ENCODE peak calls at places on chromosomes 11 and 22, in six cellular contexts. One of them, this sample, is unnamed.
A peak's percentile ranks its signal among the peaks of the same experiment; 100 is the strongest.

GRCh38 chr22:21015051-21016006 is at the start of gene P2RX6:
- DNase-seq in SK-N-SH: peak; percentile 49
- DNase-seq in HL-60: no peak
- DNase-seq in GM12878: no peak
- DNase-seq in K562: peak; percentile 81
- DNase-seq in HepG2: no peak
- DNase-seq in this sample: no peak

GRCh38 chr11:65576232-65576866 is 496 bp downstream of the EHBP1L1 start:
- DNase-seq in HL-60: no peak
- DNase-seq in SK-N-SH: no peak
- DNase-seq in HepG2: no peak
- DNase-seq in K562: no peak
- DNase-seq in GM12878: no peak
- DNase-seq in this sample: no peak

GRCh38 chr11:1531961-1532586 is 40.0 kb downstream of the DUSP8 start:
- DNase-seq in GM12878: no peak
- DNase-seq in HepG2: no peak
- DNase-seq in K562: no peak
- DNase-seq in HL-60: no peak
- DNase-seq in SK-N-SH: no peak
- DNase-seq in this sample: no peak

GRCh38 chr11:14094481-14095037 is 132.0 kb downstream of the SPON1 start:
- DNase-seq in GM12878: no peak
- DNase-seq in HepG2: no peak
- DNase-seq in K562: no peak
- DNase-seq in HL-60: no peak
- DNase-seq in SK-N-SH: no peak
- DNase-seq in this sample: no peak

GRCh38 chr11:75944515-75944914 is 129.5 kb downstream of the UVRAG start:
- DNase-seq in HL-60: no peak
- DNase-seq in GM12878: no peak
- DNase-seq in HepG2: no peak
- DNase-seq in K562: no peak
- DNase-seq in SK-N-SH: no peak
- DNase-seq in this sample: no peak

GRCh38 chr11:70556884-70557741 is 158.8 kb downstream of the CTTN start:
- DNase-seq in GM12878: no peak
- DNase-seq in HepG2: no peak
- DNase-seq in K562: no peak
- DNase-seq in SK-N-SH: no peak
- DNase-seq in HL-60: peak; percentile 6
- DNase-seq in this sample: no peak

GRCh38 chr11:102513869-102514268 is 16.7 kb downstream of the MMP7 start:
- DNase-seq in GM12878: no peak
- DNase-seq in HepG2: no peak
- DNase-seq in HL-60: peak; percentile 11
- DNase-seq in SK-N-SH: no peak
- DNase-seq in K562: no peak
- DNase-seq in this sample: no peak

GRCh38 chr11:115317428-115318185 is 186.6 kb downstream of the CADM1 start:
- DNase-seq in GM12878: no peak
- DNase-seq in SK-N-SH: no peak
- DNase-seq in HepG2: no peak
- DNase-seq in K562: no peak
- DNase-seq in HL-60: no peak
- DNase-seq in this sample: no peak

GRCh38 chr22:45446216-45446615 is 32.7 kb downstream of the RIBC2 start:
- DNase-seq in HL-60: no peak
- DNase-seq in GM12878: no peak
- DNase-seq in HepG2: no peak
- DNase-seq in SK-N-SH: no peak
- DNase-seq in K562: no peak
- DNase-seq in this sample: no peak

GRCh38 chr11:86403458-86403857 is 28.8 kb downstream of the CCDC81 start:
- DNase-seq in SK-N-SH: no peak
- DNase-seq in HepG2: no peak
- DNase-seq in K562: no peak
- DNase-seq in GM12878: no peak
- DNase-seq in HL-60: no peak
- DNase-seq in this sample: no peak

GRCh38 chr11:134730596-134731538 is 318.8 kb upstream of the B3GAT1 start:
- DNase-seq in HepG2: no peak
- DNase-seq in GM12878: no peak
- DNase-seq in HL-60: no peak
- DNase-seq in SK-N-SH: no peak
- DNase-seq in K562: no peak
- DNase-seq in this sample: no peak

GRCh38 chr11:65778431-65778900 is 2.3 kb downstream of the AP5B1 start:
- DNase-seq in HepG2: no peak
- DNase-seq in GM12878: no peak
- DNase-seq in HL-60: no peak
- DNase-seq in SK-N-SH: no peak
- DNase-seq in K562: no peak
- DNase-seq in this sample: no peak

GRCh38 chr22:48802576-48802975 is 1025.1 kb downstream of the BRD1 start:
- DNase-seq in SK-N-SH: no peak
- DNase-seq in HL-60: no peak
- DNase-seq in K562: no peak
- DNase-seq in HepG2: no peak
- DNase-seq in GM12878: no peak
- DNase-seq in this sample: no peak

GRCh38 chr22:42343551-42344081 is 73.2 kb upstream of the TCF20 start:
- DNase-seq in K562: peak; percentile 82
- DNase-seq in GM12878: no peak
- DNase-seq in SK-N-SH: peak; percentile 80
- DNase-seq in HepG2: no peak
- DNase-seq in HL-60: no peak
- DNase-seq in this sample: no peak

GRCh38 chr11:65417702-65418430 is 4.7 kb upstream of the NEAT1 start:
- DNase-seq in HepG2: no peak
- DNase-seq in HL-60: peak; percentile 46
- DNase-seq in SK-N-SH: peak; percentile 41
- DNase-seq in GM12878: no peak
- DNase-seq in K562: no peak
- DNase-seq in this sample: peak; percentile 53

GRCh38 chr11:66258473-66258893 is 10.0 kb upstream of the RAB1B start:
- DNase-seq in HL-60: no peak
- DNase-seq in K562: no peak
- DNase-seq in GM12878: no peak
- DNase-seq in SK-N-SH: no peak
- DNase-seq in HepG2: no peak
- DNase-seq in this sample: no peak

GRCh38 chr11:126646701-126647209 is 291.3 kb downstream of the ST3GAL4 start:
- DNase-seq in GM12878: no peak
- DNase-seq in K562: no peak
- DNase-seq in HL-60: no peak
- DNase-seq in HepG2: no peak
- DNase-seq in SK-N-SH: no peak
- DNase-seq in this sample: no peak

GRCh38 chr11:76339217-76339616 is 41.7 kb downstream of the THAP12 start:
- DNase-seq in SK-N-SH: no peak
- DNase-seq in HepG2: no peak
- DNase-seq in HL-60: peak; percentile 90
- DNase-seq in GM12878: no peak
- DNase-seq in K562: no peak
- DNase-seq in this sample: no peak

GRCh38 chr11:17352925-17353227 is 1.3 kb downstream of the NCR3LG1 start:
- DNase-seq in GM12878: no peak
- DNase-seq in HepG2: peak; percentile 35
- DNase-seq in K562: peak; percentile 48
- DNase-seq in HL-60: peak; percentile 57
- DNase-seq in SK-N-SH: peak; percentile 52
- DNase-seq in this sample: no peak

GRCh38 chr22:22110548-22111266 is 128.1 kb upstream of the TOP3B start:
- DNase-seq in HepG2: no peak
- DNase-seq in K562: peak; percentile 96
- DNase-seq in GM12878: peak; percentile 93
- DNase-seq in SK-N-SH: peak; percentile 76
- DNase-seq in HL-60: peak; percentile 78
- DNase-seq in this sample: peak; percentile 62

GRCh38 chr22:19429950-19430889 is 1.3 kb downstream of the HIRA start:
- DNase-seq in K562: peak; percentile 78
- DNase-seq in GM12878: no peak
- DNase-seq in HepG2: peak; percentile 75
- DNase-seq in SK-N-SH: peak; percentile 40
- DNase-seq in HL-60: peak; percentile 89
- DNase-seq in this sample: no peak

GRCh38 chr11:63699906-63700305 is 18.6 kb downstream of the RTN3 start:
- DNase-seq in HL-60: no peak
- DNase-seq in HepG2: no peak
- DNase-seq in SK-N-SH: no peak
- DNase-seq in K562: no peak
- DNase-seq in GM12878: no peak
- DNase-seq in this sample: no peak

GRCh38 chr11:132540586-132540985 is 991.7 kb downstream of the OPCML start:
- DNase-seq in HepG2: no peak
- DNase-seq in SK-N-SH: no peak
- DNase-seq in K562: no peak
- DNase-seq in GM12878: no peak
- DNase-seq in HL-60: peak; percentile 9
- DNase-seq in this sample: no peak

GRCh38 chr11:32435947-32436750 is 810 bp upstream of the WT1 start:
- DNase-seq in HL-60: peak; percentile 28
- DNase-seq in GM12878: no peak
- DNase-seq in HepG2: no peak
- DNase-seq in K562: no peak
- DNase-seq in SK-N-SH: peak; percentile 23
- DNase-seq in this sample: no peak

GRCh38 chr22:35894464-35894878 is 134.2 kb downstream of the RBFOX2 start:
- DNase-seq in GM12878: no peak
- DNase-seq in HepG2: no peak
- DNase-seq in SK-N-SH: no peak
- DNase-seq in HL-60: no peak
- DNase-seq in K562: no peak
- DNase-seq in this sample: no peak

DNA sequence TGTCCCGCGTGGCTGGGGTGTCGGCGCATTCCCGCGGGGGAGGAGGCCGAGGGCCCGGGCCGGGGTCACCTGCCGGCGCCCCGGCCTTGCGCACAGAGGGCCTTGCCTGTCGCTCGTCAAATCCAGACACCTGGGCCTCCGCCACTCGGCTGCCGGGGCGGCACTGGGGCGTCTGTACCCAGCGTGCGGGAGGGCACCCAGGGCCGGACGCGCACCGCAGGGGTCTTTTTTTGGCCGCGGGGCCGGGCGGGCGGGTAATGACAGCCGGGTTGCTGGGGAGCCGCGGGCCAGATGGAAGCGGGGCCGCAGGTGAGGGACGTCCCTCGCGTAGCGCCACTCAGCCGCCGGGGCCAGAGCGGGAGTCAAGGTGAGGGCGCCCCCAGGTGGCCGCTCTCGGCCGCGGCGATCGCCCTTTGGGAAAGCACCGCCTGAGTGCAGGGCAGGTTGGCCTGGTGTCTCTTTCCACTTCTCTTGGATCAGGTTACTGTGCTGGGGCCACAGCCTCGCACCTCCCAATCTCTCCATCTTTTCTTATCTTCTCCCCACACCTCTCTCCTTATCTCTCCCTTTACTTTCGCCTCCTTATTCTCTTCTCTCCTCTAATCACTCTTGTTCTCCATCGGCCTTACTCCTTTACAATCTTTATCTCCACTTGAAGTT is 3.5 kb downstream of the PHLDB1 start:
- DNase-seq in SK-N-SH: no peak
- DNase-seq in HepG2: peak; percentile 34
- DNase-seq in HL-60: peak; percentile 55
- DNase-seq in K562: peak; percentile 78
- DNase-seq in GM12878: no peak
- DNase-seq in this sample: peak; percentile 98
- TF ChIP-seq GABPA in SK-N-SH: no peak
- TF ChIP-seq GABPA in HepG2: no peak
- TF ChIP-seq GABPA in HL-60: no peak
- TF ChIP-seq GABPA in K562: no peak
- TF ChIP-seq GABPA in GM12878: no peak
- TF ChIP-seq GABPA in this sample: no peak

DNA sequence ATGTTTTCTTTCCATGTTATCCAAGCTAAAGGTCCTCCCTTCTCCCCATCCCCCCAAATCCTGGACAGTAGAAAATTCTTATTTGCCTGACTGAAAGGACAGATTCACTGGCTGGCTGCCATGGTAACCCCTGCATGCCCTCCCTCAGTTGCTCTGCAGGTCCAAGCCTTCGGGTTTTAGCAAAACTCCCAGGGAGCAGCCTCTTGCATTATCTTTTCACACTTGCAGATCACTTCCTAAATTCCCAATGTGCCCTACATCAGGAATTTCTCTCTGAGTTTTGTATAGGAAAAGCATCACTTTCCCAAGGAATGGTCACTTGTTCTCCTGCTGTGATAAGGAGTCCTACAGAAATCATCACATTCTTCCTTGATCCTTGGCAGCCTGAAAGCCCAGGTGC is 75.0 kb upstream of the TENM4 start:
- DNase-seq in HepG2: no peak
- DNase-seq in SK-N-SH: no peak
- DNase-seq in GM12878: no peak
- DNase-seq in K562: no peak
- DNase-seq in HL-60: no peak
- DNase-seq in this sample: no peak
- TF ChIP-seq GABPA in HepG2: no peak
- TF ChIP-seq GABPA in SK-N-SH: no peak
- TF ChIP-seq GABPA in GM12878: no peak
- TF ChIP-seq GABPA in K562: no peak
- TF ChIP-seq GABPA in HL-60: no peak
- TF ChIP-seq GABPA in this sample: no peak

DNA sequence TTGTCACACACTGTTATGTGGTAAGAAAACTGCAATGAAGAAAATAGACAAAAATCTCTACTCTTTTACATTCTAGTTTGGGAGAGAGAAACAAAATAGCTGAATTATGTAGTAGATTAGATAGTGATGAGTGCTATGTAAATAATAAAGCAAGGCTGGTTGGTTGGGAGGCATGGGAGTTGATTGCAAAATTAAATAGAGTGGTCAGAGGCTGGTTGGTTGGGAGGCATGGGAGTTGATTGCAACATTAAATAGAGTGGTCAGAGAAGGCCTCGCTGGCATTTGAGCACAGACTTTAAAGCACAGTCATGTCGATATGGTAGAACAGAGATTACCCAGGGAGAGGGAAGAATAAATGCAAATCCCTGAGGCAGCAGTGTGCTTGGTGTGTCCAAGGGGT is 22.4 kb downstream of the SIK2 start:
- DNase-seq in HL-60: no peak
- DNase-seq in K562: no peak
- DNase-seq in SK-N-SH: no peak
- DNase-seq in GM12878: no peak
- DNase-seq in HepG2: peak; percentile 35
- DNase-seq in this sample: no peak
- TF ChIP-seq GABPA in HL-60: no peak
- TF ChIP-seq GABPA in K562: no peak
- TF ChIP-seq GABPA in SK-N-SH: no peak
- TF ChIP-seq GABPA in GM12878: no peak
- TF ChIP-seq GABPA in HepG2: no peak
- TF ChIP-seq GABPA in this sample: no peak

DNA sequence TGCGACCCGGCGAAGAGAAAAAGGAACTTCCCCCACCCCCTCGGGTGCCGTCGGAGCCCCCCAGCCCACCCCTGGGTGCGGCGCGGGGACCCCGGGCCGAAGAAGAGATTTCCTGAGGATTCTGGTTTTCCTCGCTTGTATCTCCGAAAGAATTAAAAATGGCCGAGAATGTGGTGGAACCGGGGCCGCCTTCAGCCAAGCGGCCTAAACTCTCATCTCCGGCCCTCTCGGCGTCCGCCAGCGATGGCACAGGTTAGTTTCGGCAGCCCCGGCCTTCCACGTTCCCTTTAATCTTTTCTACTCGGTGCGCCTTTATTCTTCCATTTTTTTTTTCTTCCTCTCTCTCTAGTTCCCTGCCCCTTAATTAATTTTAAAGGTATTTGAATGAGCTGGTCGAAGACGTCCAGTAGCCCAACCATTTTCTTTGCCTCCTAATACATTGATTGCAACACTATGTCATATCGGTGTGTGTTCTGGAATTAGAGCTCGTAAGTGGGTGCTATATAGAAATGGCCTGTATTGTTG is 517 bp downstream of the EP300 start:
- DNase-seq in HL-60: peak; percentile 41
- DNase-seq in K562: no peak
- DNase-seq in SK-N-SH: peak; percentile 21
- DNase-seq in GM12878: no peak
- DNase-seq in HepG2: peak; percentile 15
- DNase-seq in this sample: peak; percentile 59
- TF ChIP-seq GABPA in HL-60: no peak
- TF ChIP-seq GABPA in K562: no peak
- TF ChIP-seq GABPA in SK-N-SH: no peak
- TF ChIP-seq GABPA in GM12878: no peak
- TF ChIP-seq GABPA in HepG2: no peak
- TF ChIP-seq GABPA in this sample: no peak

This sample was measured in H1.